ENCODE peak calls at places on chromosomes 7 and 10, in five cellular contexts. One of them, this sample, is unnamed.

GRCh38 chr7:148700693-148701092 is 2.0 kb downstream of the CUL1 start:
- DNase-seq in mesendoderm: peak
- DNase-seq in neural progenitor cell: peak
- DNase-seq in H9: no peak
- DNase-seq in neuronal stem cell: no peak
- DNase-seq in this sample: no peak

GRCh38 chr10:29256019-29256418 is 32.9 kb upstream of the LYZL1 start:
- DNase-seq in neuronal stem cell: no peak
- DNase-seq in mesendoderm: no peak
- DNase-seq in H9: no peak
- DNase-seq in neural progenitor cell: no peak
- DNase-seq in this sample: no peak

GRCh38 chr10:14603539-14604102 is 171.1 kb downstream of the FAM107B start:
- DNase-seq in neuronal stem cell: no peak
- DNase-seq in mesendoderm: no peak
- DNase-seq in H9: peak
- DNase-seq in neural progenitor cell: peak
- DNase-seq in this sample: no peak

GRCh38 chr7:85471312-85471711 is 284.5 kb upstream of the SEMA3D start:
- DNase-seq in H9: no peak
- DNase-seq in neural progenitor cell: no peak
- DNase-seq in mesendoderm: no peak
- DNase-seq in neuronal stem cell: no peak
- DNase-seq in this sample: no peak

GRCh38 chr10:45514283-45515270 is 140.6 kb downstream of the ALOX5 start:
- DNase-seq in H9: no peak
- DNase-seq in mesendoderm: no peak
- DNase-seq in neural progenitor cell: no peak
- DNase-seq in neuronal stem cell: no peak
- DNase-seq in this sample: no peak

GRCh38 chr7:147586526-147586925 is 1004.0 kb upstream of the C7orf33 start:
- DNase-seq in neural progenitor cell: no peak
- DNase-seq in H9: no peak
- DNase-seq in neuronal stem cell: no peak
- DNase-seq in mesendoderm: peak
- DNase-seq in this sample: peak

GRCh38 chr10:90125406-90125805 is 424.0 kb downstream of the KIF20B start:
- DNase-seq in H9: no peak
- DNase-seq in neuronal stem cell: no peak
- DNase-seq in neural progenitor cell: no peak
- DNase-seq in mesendoderm: no peak
- DNase-seq in this sample: no peak

GRCh38 chr7:44196450-44196872 is 4.3 kb upstream of the YKT6 start:
- DNase-seq in neural progenitor cell: peak
- DNase-seq in mesendoderm: peak
- DNase-seq in H9: peak
- DNase-seq in neuronal stem cell: peak
- DNase-seq in this sample: peak

GRCh38 chr7:128829391-128830166 is 627 bp upstream of the FLNC start:
- DNase-seq in H9: no peak
- DNase-seq in mesendoderm: peak
- DNase-seq in neural progenitor cell: peak
- DNase-seq in neuronal stem cell: no peak
- DNase-seq in this sample: no peak

GRCh38 chr7:152189026-152189425 is 163.6 kb downstream of the GALNT11 start:
- DNase-seq in neural progenitor cell: no peak
- DNase-seq in mesendoderm: no peak
- DNase-seq in neuronal stem cell: no peak
- DNase-seq in H9: no peak
- DNase-seq in this sample: no peak

GRCh38 chr7:128030999-128031681 is at the start of gene LRRC4:
- DNase-seq in neural progenitor cell: peak
- DNase-seq in mesendoderm: peak
- DNase-seq in neuronal stem cell: peak
- DNase-seq in H9: peak
- DNase-seq in this sample: no peak

GRCh38 chr10:51063659-51064535 is 10.4 kb upstream of the PRKG1 start:
- DNase-seq in H9: no peak
- DNase-seq in mesendoderm: peak
- DNase-seq in neural progenitor cell: peak
- DNase-seq in neuronal stem cell: no peak
- DNase-seq in this sample: no peak

GRCh38 chr7:130069179-130069977 is 956 bp upstream of the KLHDC10 start:
- DNase-seq in mesendoderm: no peak
- DNase-seq in H9: no peak
- DNase-seq in neuronal stem cell: no peak
- DNase-seq in neural progenitor cell: no peak
- DNase-seq in this sample: no peak

GRCh38 chr7:5282464-5283316 is at the start of gene SLC29A4:
- DNase-seq in mesendoderm: peak
- DNase-seq in neuronal stem cell: no peak
- DNase-seq in H9: no peak
- DNase-seq in neural progenitor cell: peak
- DNase-seq in this sample: no peak

GRCh38 chr7:1210979-1211608 is 21.6 kb upstream of the UNCX start:
- DNase-seq in neural progenitor cell: no peak
- DNase-seq in neuronal stem cell: no peak
- DNase-seq in mesendoderm: no peak
- DNase-seq in H9: no peak
- DNase-seq in this sample: no peak

GRCh38 chr10:44399478-44400451 is 14.9 kb upstream of the CXCL12 start:
- DNase-seq in mesendoderm: no peak
- DNase-seq in neuronal stem cell: no peak
- DNase-seq in neural progenitor cell: no peak
- DNase-seq in H9: no peak
- DNase-seq in this sample: peak

GRCh38 chr10:77943086-77943901 is 16.7 kb upstream of the DLG5 start:
- DNase-seq in neural progenitor cell: no peak
- DNase-seq in mesendoderm: peak
- DNase-seq in H9: peak
- DNase-seq in neuronal stem cell: peak
- DNase-seq in this sample: no peak

GRCh38 chr10:71769279-71769823 is 4.0 kb downstream of the VSIR start:
- DNase-seq in H9: no peak
- DNase-seq in neural progenitor cell: no peak
- DNase-seq in neuronal stem cell: no peak
- DNase-seq in mesendoderm: no peak
- DNase-seq in this sample: no peak

GRCh38 chr7:34675749-34676374 is 17.8 kb downstream of the NPSR1 start:
- DNase-seq in neural progenitor cell: peak
- DNase-seq in H9: peak
- DNase-seq in neuronal stem cell: peak
- DNase-seq in mesendoderm: peak
- DNase-seq in this sample: no peak

GRCh38 chr10:60536529-60537114 is 146.9 kb upstream of the ANK3 start:
- DNase-seq in H9: no peak
- DNase-seq in neuronal stem cell: no peak
- DNase-seq in neural progenitor cell: no peak
- DNase-seq in mesendoderm: no peak
- DNase-seq in this sample: no peak

GRCh38 chr10:126123466-126123865 is 227.1 kb downstream of the FANK1 start:
- DNase-seq in neuronal stem cell: no peak
- DNase-seq in mesendoderm: no peak
- DNase-seq in H9: peak
- DNase-seq in neural progenitor cell: no peak
- DNase-seq in this sample: no peak

GRCh38 chr7:86645174-86645566 is 1.5 kb downstream of the GRM3 start:
- DNase-seq in H9: no peak
- DNase-seq in neural progenitor cell: peak
- DNase-seq in mesendoderm: peak
- DNase-seq in neuronal stem cell: peak
- DNase-seq in this sample: no peak

GRCh38 chr7:86647340-86648094 is 3.8 kb downstream of the GRM3 start:
- DNase-seq in neuronal stem cell: no peak
- DNase-seq in H9: no peak
- DNase-seq in mesendoderm: no peak
- DNase-seq in neural progenitor cell: peak
- DNase-seq in this sample: no peak

GRCh38 chr7:86643478-86644281 is at the start of gene GRM3:
- DNase-seq in H9: peak
- DNase-seq in neuronal stem cell: peak
- DNase-seq in mesendoderm: peak
- DNase-seq in neural progenitor cell: peak
- DNase-seq in this sample: no peak

GRCh38 chr7:86645676-86646276 is 2.1 kb downstream of the GRM3 start:
- DNase-seq in mesendoderm: no peak
- DNase-seq in neural progenitor cell: no peak
- DNase-seq in H9: no peak
- DNase-seq in neuronal stem cell: no peak
- DNase-seq in this sample: no peak

DNA sequence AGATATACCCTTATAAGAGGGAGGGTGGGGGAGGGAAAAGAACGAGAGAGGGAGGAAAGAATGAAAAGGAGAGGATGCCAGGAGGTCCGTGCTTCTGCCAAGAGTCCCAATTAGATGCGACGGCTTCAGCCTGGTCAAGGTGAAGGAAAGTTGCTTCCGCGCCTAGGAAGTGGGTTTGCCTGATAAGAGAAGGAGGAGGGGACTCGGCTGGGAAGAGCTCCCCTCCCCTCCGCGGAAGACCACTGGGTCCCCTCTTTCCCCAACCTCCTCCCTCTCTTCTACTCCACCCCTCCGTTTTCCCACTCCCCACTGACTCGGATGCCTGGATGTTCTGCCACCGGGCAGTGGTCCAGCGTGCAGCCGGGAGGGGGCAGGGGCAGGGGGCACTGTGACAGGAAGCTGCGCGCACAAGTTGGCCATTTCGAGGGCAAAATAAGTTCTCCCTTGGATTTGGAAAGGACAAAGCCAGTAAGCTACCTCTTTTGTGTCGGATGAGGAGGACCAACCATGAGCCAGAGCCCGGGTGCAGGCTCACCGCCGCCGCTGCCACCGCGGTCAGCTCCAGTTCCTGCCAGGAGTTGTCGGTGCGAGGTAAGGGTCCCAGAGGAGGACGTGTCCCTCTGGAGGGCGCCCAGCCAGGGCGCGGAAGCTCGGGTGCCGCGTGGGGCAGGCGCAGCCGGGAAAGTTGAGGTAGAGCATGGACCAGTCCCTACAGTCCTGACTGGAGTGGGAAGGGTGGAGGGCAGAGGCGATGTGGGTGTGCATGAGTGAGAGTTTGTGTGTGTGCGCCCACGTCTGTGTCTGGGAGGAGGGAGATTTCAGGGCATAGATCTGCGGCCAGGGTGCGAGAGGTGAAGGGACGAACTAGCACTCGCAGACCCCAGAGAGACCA is 819 bp downstream of the GRM3 start:
- DNase-seq in H9: peak
- DNase-seq in neuronal stem cell: peak
- DNase-seq in mesendoderm: peak
- DNase-seq in neural progenitor cell: peak
- DNase-seq in this sample: no peak
- H3K9ac ChIP-seq in H9: peak
- H3K9ac ChIP-seq in neuronal stem cell: peak
- H3K9ac ChIP-seq in mesendoderm: peak
- H3K9ac ChIP-seq in neural progenitor cell: no peak
- H3K9ac ChIP-seq in this sample: no peak

DNA sequence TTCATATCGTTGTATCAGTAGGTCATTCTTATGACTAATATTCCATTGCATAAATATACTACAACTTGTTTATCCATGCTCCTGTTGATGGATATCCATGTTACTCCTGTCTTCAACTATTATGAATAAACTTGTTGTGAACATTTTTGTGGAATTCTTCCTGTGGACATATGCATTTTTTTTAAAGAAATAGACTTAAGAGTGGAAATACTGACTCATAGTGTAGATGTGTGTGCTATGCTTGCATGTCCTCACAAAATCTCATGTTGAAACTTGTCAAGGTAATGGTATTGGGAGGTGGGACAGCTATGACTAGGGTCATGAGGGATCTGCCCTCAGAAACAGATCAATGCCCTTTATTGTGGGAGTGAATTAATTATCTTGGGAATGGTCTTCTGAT is 240.5 kb upstream of the PRSS58 start:
- DNase-seq in neural progenitor cell: no peak
- DNase-seq in neuronal stem cell: no peak
- DNase-seq in H9: no peak
- DNase-seq in mesendoderm: no peak
- DNase-seq in this sample: no peak
- H3K9ac ChIP-seq in neural progenitor cell: no peak
- H3K9ac ChIP-seq in neuronal stem cell: no peak
- H3K9ac ChIP-seq in H9: no peak
- H3K9ac ChIP-seq in mesendoderm: no peak
- H3K9ac ChIP-seq in this sample: no peak

DNA sequence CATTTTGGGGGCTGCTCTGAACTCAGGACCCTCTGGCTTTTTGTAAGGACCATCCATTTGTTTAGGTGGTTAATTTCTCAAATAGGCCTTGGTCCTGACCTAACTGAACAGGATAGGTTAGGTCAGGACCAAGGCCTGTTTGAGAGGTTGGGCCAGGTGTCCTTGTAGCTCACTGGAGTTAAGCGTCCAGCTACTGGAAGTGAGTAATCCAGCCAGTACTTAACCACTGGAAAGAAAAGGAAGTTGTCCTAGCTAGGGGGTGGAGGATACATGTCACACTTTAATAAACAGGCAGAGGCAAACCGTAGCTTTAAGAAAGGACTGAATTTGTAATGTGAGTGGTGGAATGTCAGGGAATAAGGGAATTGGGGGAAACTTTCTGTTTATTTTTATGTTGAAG is 96.0 kb downstream of the GPR85 start:
- DNase-seq in neuronal stem cell: no peak
- DNase-seq in H9: no peak
- DNase-seq in mesendoderm: no peak
- DNase-seq in neural progenitor cell: no peak
- DNase-seq in this sample: no peak
- H3K9ac ChIP-seq in neuronal stem cell: no peak
- H3K9ac ChIP-seq in H9: no peak
- H3K9ac ChIP-seq in mesendoderm: no peak
- H3K9ac ChIP-seq in neural progenitor cell: no peak
- H3K9ac ChIP-seq in this sample: no peak

GRCh38 chr10:23095404-23095965 is at the start of gene MSRB2:
- DNase-seq in mesendoderm: peak
- DNase-seq in H9: peak
- DNase-seq in neuronal stem cell: peak
- DNase-seq in neural progenitor cell: peak
- DNase-seq in this sample: no peak
- H3K9ac ChIP-seq in mesendoderm: peak
- H3K9ac ChIP-seq in H9: peak
- H3K9ac ChIP-seq in neuronal stem cell: peak
- H3K9ac ChIP-seq in neural progenitor cell: peak
- H3K9ac ChIP-seq in this sample: peak

DNA sequence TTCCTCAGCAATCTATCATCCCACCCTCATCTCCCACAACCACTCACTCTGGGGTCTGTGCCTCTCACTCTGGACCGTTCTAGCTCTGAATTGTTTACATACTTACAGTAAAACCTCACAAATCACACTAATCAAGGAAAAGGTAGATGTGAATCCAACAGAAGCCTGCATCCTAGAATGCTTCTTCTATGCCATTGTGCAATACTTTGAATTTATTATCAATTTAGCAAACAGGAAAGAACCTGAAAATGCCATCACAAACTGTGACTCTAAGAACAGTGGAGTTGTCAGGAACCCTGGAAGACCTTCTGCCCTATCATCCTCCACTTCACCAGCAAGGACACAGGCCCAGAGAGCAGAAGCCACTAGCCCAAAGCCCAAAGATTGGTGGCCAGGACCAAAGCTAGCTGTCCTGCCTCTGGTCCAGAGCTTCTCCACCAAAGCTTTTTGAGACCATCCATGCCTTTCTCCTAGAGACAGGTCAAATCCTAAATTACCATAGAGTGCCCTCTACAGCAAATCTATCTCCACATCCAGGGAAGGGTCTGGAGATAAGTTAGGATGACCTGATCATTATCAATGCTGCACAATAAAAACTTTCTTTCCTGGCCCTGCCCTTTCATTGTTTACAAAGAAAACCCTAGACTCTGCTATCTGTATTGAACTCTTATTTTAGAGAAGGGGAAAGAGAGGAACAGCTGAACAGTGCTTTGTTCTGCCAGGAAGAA is 2.4 kb downstream of the SORBS1 start:
- DNase-seq in mesendoderm: no peak
- DNase-seq in neuronal stem cell: no peak
- DNase-seq in H9: no peak
- DNase-seq in neural progenitor cell: no peak
- DNase-seq in this sample: no peak
- H3K9ac ChIP-seq in mesendoderm: no peak
- H3K9ac ChIP-seq in neuronal stem cell: no peak
- H3K9ac ChIP-seq in H9: no peak
- H3K9ac ChIP-seq in neural progenitor cell: no peak
- H3K9ac ChIP-seq in this sample: no peak

This sample was measured in SK-N-MC.